ENCODE peak calls at places on chromosomes 13 and 19, in six cellular contexts. V is glomerular endothelial cell, L is anterior cingulate cortex, N is fibroblast of pulmonary artery, S is skeletal muscle cell, I is MCF 10A. W is an unnamed sample.

GRCh38 chr13:40060318-40061007 is 405.0 kb downstream of the COG6 start:
- DNase-seq in V (no peak), L (peak), N (peak), S (peak), I (peak), W (no peak)

GRCh38 chr13:64675256-64675892 is 2554.8 kb downstream of the PCDH9 start:
- DNase-seq in V (no peak), L (no peak), N (peak), S (peak), I (peak), W (no peak)

GRCh38 chr13:106182404-106182803 is 353.1 kb downstream of the EFNB2 start:
- DNase-seq in V (no peak), L (no peak), N (peak), S (peak), I (peak), W (no peak)

GRCh38 chr19:29662278-29662603 is 3.0 kb upstream of the PLEKHF1 start:
- DNase-seq in V (no peak), L (no peak), N (no peak), S (no peak), I (no peak), W (no peak)

GRCh38 chr19:13051581-13052165 is 51.0 kb downstream of the LYL1 start:
- DNase-seq in V (no peak), L (no peak), N (peak), S (no peak), I (peak), W (no peak)

GRCh38 chr13:30334663-30335386 is 27.5 kb upstream of the KATNAL1 start:
- DNase-seq in V (peak), L (no peak), N (peak), S (no peak), I (peak), W (no peak)

GRCh38 chr13:45119469-45119989 is 781 bp upstream of the GTF2F2 start:
- DNase-seq in V (no peak), L (no peak), N (peak), S (peak), I (no peak), W (no peak)

GRCh38 chr13:38173403-38173802 is 176.2 kb upstream of the UFM1 start:
- DNase-seq in V (no peak), L (no peak), N (no peak), S (no peak), I (no peak), W (no peak)

GRCh38 chr19:38707512-38708114 is 36.7 kb downstream of the CAPN12 start:
- DNase-seq in V (no peak), L (no peak), N (peak), S (no peak), I (no peak), W (no peak)

GRCh38 chr19:16400911-16401675 is 70.7 kb downstream of the EPS15L1 start:
- DNase-seq in V (no peak), L (peak), N (no peak), S (no peak), I (no peak), W (peak)

GRCh38 chr19:41095703-41096102 is 7.5 kb downstream of the CYP2A13 start:
- DNase-seq in V (no peak), L (no peak), N (no peak), S (no peak), I (no peak), W (no peak)

GRCh38 chr19:597406-598315 is 8.0 kb downstream of the HCN2 start:
- DNase-seq in V (no peak), L (no peak), N (no peak), S (no peak), I (no peak), W (no peak)

GRCh38 chr13:24624801-24625231 is 55.4 kb upstream of the ATP12A start:
- DNase-seq in V (no peak), L (no peak), N (no peak), S (no peak), I (no peak), W (no peak)

GRCh38 chr13:41058229-41059070 is 2.9 kb upstream of the WBP4 start:
- DNase-seq in V (no peak), L (no peak), N (no peak), S (no peak), I (no peak), W (no peak)

GRCh38 chr19:703651-704446 is 4.9 kb upstream of the PALM start:
- DNase-seq in V (no peak), L (no peak), N (peak), S (no peak), I (peak), W (no peak)

GRCh38 chr19:55348317-55349034 is 6.0 kb downstream of the COX6B2 start:
- DNase-seq in V (no peak), L (no peak), N (no peak), S (no peak), I (no peak), W (no peak)

W was measured in hypothalamus.